ENCODE peak calls at places on chromosomes 11 and 22, in ten cellular contexts. One of them, this sample, is unnamed.

GRCh38 chr11:59918987-59919589 is 19.1 kb upstream of the OOSP1 start:
- DNase-seq in BJ: no peak
- DNase-seq in activated CD8-positive, alpha-beta memory T cell treated with anti-CD3 and anti-CD28 coated beads for 4 hours: no peak
- DNase-seq in activated CD4-positive, CD25-positive, alpha-beta regulatory T cell treated with anti-CD3 and anti-CD28 coated beads, Interleukin-2, amount 50 U/mL, for 16 hours: no peak
- DNase-seq in NCI-H446 treated with DMSO at 0.1 percent for 48 hours: no peak
- DNase-seq in pancreas: peak; percentile 21
- DNase-seq in cerebellum: no peak
- DNase-seq in dermis microvascular lymphatic vessel endothelial cell: peak; percentile 71
- DNase-seq in GM18507: no peak
- DNase-seq in HAP-1: peak; percentile 67
- DNase-seq in this sample: peak; percentile 72

GRCh38 chr22:26549902-26550497 is 37.7 kb upstream of the TFIP11 start:
- DNase-seq in BJ: no peak
- DNase-seq in activated CD8-positive, alpha-beta memory T cell treated with anti-CD3 and anti-CD28 coated beads for 4 hours: no peak
- DNase-seq in activated CD4-positive, CD25-positive, alpha-beta regulatory T cell treated with anti-CD3 and anti-CD28 coated beads, Interleukin-2, amount 50 U/mL, for 16 hours: no peak
- DNase-seq in NCI-H446 treated with DMSO at 0.1 percent for 48 hours: no peak
- DNase-seq in pancreas: no peak
- DNase-seq in cerebellum: no peak
- DNase-seq in dermis microvascular lymphatic vessel endothelial cell: no peak
- DNase-seq in GM18507: no peak
- DNase-seq in HAP-1: no peak
- DNase-seq in this sample: no peak

GRCh38 chr11:128894685-128895084 is 3.5 kb downstream of the KCNJ5 start:
- DNase-seq in BJ: no peak
- DNase-seq in activated CD8-positive, alpha-beta memory T cell treated with anti-CD3 and anti-CD28 coated beads for 4 hours: no peak
- DNase-seq in activated CD4-positive, CD25-positive, alpha-beta regulatory T cell treated with anti-CD3 and anti-CD28 coated beads, Interleukin-2, amount 50 U/mL, for 16 hours: no peak
- DNase-seq in NCI-H446 treated with DMSO at 0.1 percent for 48 hours: no peak
- DNase-seq in pancreas: peak; percentile 94
- DNase-seq in cerebellum: peak; percentile 38
- DNase-seq in dermis microvascular lymphatic vessel endothelial cell: no peak
- DNase-seq in GM18507: no peak
- DNase-seq in HAP-1: no peak
- DNase-seq in this sample: peak; percentile 25

GRCh38 chr11:47445840-47446239 is 3.1 kb downstream of the RAPSN start:
- DNase-seq in BJ: no peak
- DNase-seq in activated CD8-positive, alpha-beta memory T cell treated with anti-CD3 and anti-CD28 coated beads for 4 hours: no peak
- DNase-seq in activated CD4-positive, CD25-positive, alpha-beta regulatory T cell treated with anti-CD3 and anti-CD28 coated beads, Interleukin-2, amount 50 U/mL, for 16 hours: no peak
- DNase-seq in NCI-H446 treated with DMSO at 0.1 percent for 48 hours: no peak
- DNase-seq in pancreas: no peak
- DNase-seq in cerebellum: no peak
- DNase-seq in dermis microvascular lymphatic vessel endothelial cell: no peak
- DNase-seq in GM18507: no peak
- DNase-seq in HAP-1: no peak
- DNase-seq in this sample: no peak

GRCh38 chr11:121479355-121479754 is 26.6 kb upstream of the SORL1-AS1 start:
- DNase-seq in BJ: no peak
- DNase-seq in activated CD8-positive, alpha-beta memory T cell treated with anti-CD3 and anti-CD28 coated beads for 4 hours: no peak
- DNase-seq in activated CD4-positive, CD25-positive, alpha-beta regulatory T cell treated with anti-CD3 and anti-CD28 coated beads, Interleukin-2, amount 50 U/mL, for 16 hours: no peak
- DNase-seq in NCI-H446 treated with DMSO at 0.1 percent for 48 hours: no peak
- DNase-seq in pancreas: no peak
- DNase-seq in cerebellum: no peak
- DNase-seq in dermis microvascular lymphatic vessel endothelial cell: peak; percentile 2
- DNase-seq in GM18507: no peak
- DNase-seq in HAP-1: no peak
- DNase-seq in this sample: no peak

GRCh38 chr11:6745465-6746015 is 26.2 kb downstream of the OR2AG2 start:
- DNase-seq in BJ: no peak
- DNase-seq in activated CD8-positive, alpha-beta memory T cell treated with anti-CD3 and anti-CD28 coated beads for 4 hours: no peak
- DNase-seq in activated CD4-positive, CD25-positive, alpha-beta regulatory T cell treated with anti-CD3 and anti-CD28 coated beads, Interleukin-2, amount 50 U/mL, for 16 hours: no peak
- DNase-seq in NCI-H446 treated with DMSO at 0.1 percent for 48 hours: no peak
- DNase-seq in pancreas: no peak
- DNase-seq in cerebellum: no peak
- DNase-seq in dermis microvascular lymphatic vessel endothelial cell: no peak
- DNase-seq in GM18507: peak; percentile 17
- DNase-seq in HAP-1: no peak
- DNase-seq in this sample: peak; percentile 11

GRCh38 chr11:15406952-15407351 is 292.2 kb downstream of the INSC start:
- DNase-seq in BJ: no peak
- DNase-seq in activated CD8-positive, alpha-beta memory T cell treated with anti-CD3 and anti-CD28 coated beads for 4 hours: no peak
- DNase-seq in activated CD4-positive, CD25-positive, alpha-beta regulatory T cell treated with anti-CD3 and anti-CD28 coated beads, Interleukin-2, amount 50 U/mL, for 16 hours: no peak
- DNase-seq in NCI-H446 treated with DMSO at 0.1 percent for 48 hours: no peak
- DNase-seq in pancreas: no peak
- DNase-seq in cerebellum: no peak
- DNase-seq in dermis microvascular lymphatic vessel endothelial cell: no peak
- DNase-seq in GM18507: no peak
- DNase-seq in HAP-1: no peak
- DNase-seq in this sample: no peak

GRCh38 chr11:107567739-107568335 is 2.3 kb upstream of the ALKBH8 start:
- DNase-seq in BJ: no peak
- DNase-seq in activated CD8-positive, alpha-beta memory T cell treated with anti-CD3 and anti-CD28 coated beads for 4 hours: no peak
- DNase-seq in activated CD4-positive, CD25-positive, alpha-beta regulatory T cell treated with anti-CD3 and anti-CD28 coated beads, Interleukin-2, amount 50 U/mL, for 16 hours: no peak
- DNase-seq in NCI-H446 treated with DMSO at 0.1 percent for 48 hours: no peak
- DNase-seq in pancreas: no peak
- DNase-seq in cerebellum: no peak
- DNase-seq in dermis microvascular lymphatic vessel endothelial cell: no peak
- DNase-seq in GM18507: no peak
- DNase-seq in HAP-1: no peak
- DNase-seq in this sample: no peak

GRCh38 chr22:30824711-30825110 is 130.0 kb downstream of the OSBP2 start:
- DNase-seq in BJ: no peak
- DNase-seq in activated CD8-positive, alpha-beta memory T cell treated with anti-CD3 and anti-CD28 coated beads for 4 hours: no peak
- DNase-seq in activated CD4-positive, CD25-positive, alpha-beta regulatory T cell treated with anti-CD3 and anti-CD28 coated beads, Interleukin-2, amount 50 U/mL, for 16 hours: no peak
- DNase-seq in NCI-H446 treated with DMSO at 0.1 percent for 48 hours: no peak
- DNase-seq in pancreas: no peak
- DNase-seq in cerebellum: no peak
- DNase-seq in dermis microvascular lymphatic vessel endothelial cell: no peak
- DNase-seq in GM18507: no peak
- DNase-seq in HAP-1: no peak
- DNase-seq in this sample: no peak

GRCh38 chr11:128048121-128048520 is 539.2 kb downstream of the ETS1 start:
- DNase-seq in BJ: no peak
- DNase-seq in activated CD8-positive, alpha-beta memory T cell treated with anti-CD3 and anti-CD28 coated beads for 4 hours: no peak
- DNase-seq in activated CD4-positive, CD25-positive, alpha-beta regulatory T cell treated with anti-CD3 and anti-CD28 coated beads, Interleukin-2, amount 50 U/mL, for 16 hours: no peak
- DNase-seq in NCI-H446 treated with DMSO at 0.1 percent for 48 hours: no peak
- DNase-seq in pancreas: no peak
- DNase-seq in cerebellum: no peak
- DNase-seq in dermis microvascular lymphatic vessel endothelial cell: no peak
- DNase-seq in GM18507: no peak
- DNase-seq in HAP-1: no peak
- DNase-seq in this sample: no peak

GRCh38 chr11:3840289-3840869 is 380 bp downstream of the RHOG start:
- DNase-seq in BJ: no peak
- DNase-seq in activated CD8-positive, alpha-beta memory T cell treated with anti-CD3 and anti-CD28 coated beads for 4 hours: no peak
- DNase-seq in activated CD4-positive, CD25-positive, alpha-beta regulatory T cell treated with anti-CD3 and anti-CD28 coated beads, Interleukin-2, amount 50 U/mL, for 16 hours: no peak
- DNase-seq in NCI-H446 treated with DMSO at 0.1 percent for 48 hours: no peak
- DNase-seq in pancreas: peak; percentile 26
- DNase-seq in cerebellum: no peak
- DNase-seq in dermis microvascular lymphatic vessel endothelial cell: no peak
- DNase-seq in GM18507: no peak
- DNase-seq in HAP-1: peak; percentile 36
- DNase-seq in this sample: peak; percentile 60

GRCh38 chr22:41524809-41525449 is 19.3 kb downstream of the POLR3H start:
- DNase-seq in BJ: no peak
- DNase-seq in activated CD8-positive, alpha-beta memory T cell treated with anti-CD3 and anti-CD28 coated beads for 4 hours: peak; percentile 51
- DNase-seq in activated CD4-positive, CD25-positive, alpha-beta regulatory T cell treated with anti-CD3 and anti-CD28 coated beads, Interleukin-2, amount 50 U/mL, for 16 hours: peak; percentile 34
- DNase-seq in NCI-H446 treated with DMSO at 0.1 percent for 48 hours: no peak
- DNase-seq in pancreas: no peak
- DNase-seq in cerebellum: no peak
- DNase-seq in dermis microvascular lymphatic vessel endothelial cell: no peak
- DNase-seq in GM18507: no peak
- DNase-seq in HAP-1: no peak
- DNase-seq in this sample: no peak

GRCh38 chr11:726278-726915 is 20.4 kb downstream of the EPS8L2 start:
- DNase-seq in BJ: no peak
- DNase-seq in activated CD8-positive, alpha-beta memory T cell treated with anti-CD3 and anti-CD28 coated beads for 4 hours: no peak
- DNase-seq in activated CD4-positive, CD25-positive, alpha-beta regulatory T cell treated with anti-CD3 and anti-CD28 coated beads, Interleukin-2, amount 50 U/mL, for 16 hours: no peak
- DNase-seq in NCI-H446 treated with DMSO at 0.1 percent for 48 hours: no peak
- DNase-seq in pancreas: peak; percentile 81
- DNase-seq in cerebellum: no peak
- DNase-seq in dermis microvascular lymphatic vessel endothelial cell: peak; percentile 58
- DNase-seq in GM18507: no peak
- DNase-seq in HAP-1: peak; percentile 69
- DNase-seq in this sample: no peak

GRCh38 chr11:70769106-70769505 is 370.8 kb downstream of the CTTN start:
- DNase-seq in BJ: no peak
- DNase-seq in activated CD8-positive, alpha-beta memory T cell treated with anti-CD3 and anti-CD28 coated beads for 4 hours: no peak
- DNase-seq in activated CD4-positive, CD25-positive, alpha-beta regulatory T cell treated with anti-CD3 and anti-CD28 coated beads, Interleukin-2, amount 50 U/mL, for 16 hours: no peak
- DNase-seq in NCI-H446 treated with DMSO at 0.1 percent for 48 hours: no peak
- DNase-seq in pancreas: no peak
- DNase-seq in cerebellum: peak; percentile 76
- DNase-seq in dermis microvascular lymphatic vessel endothelial cell: no peak
- DNase-seq in GM18507: no peak
- DNase-seq in HAP-1: no peak
- DNase-seq in this sample: no peak

GRCh38 chr22:41682033-41682807 is 6.4 kb downstream of the SNU13 start:
- DNase-seq in BJ: no peak
- DNase-seq in activated CD8-positive, alpha-beta memory T cell treated with anti-CD3 and anti-CD28 coated beads for 4 hours: peak; percentile 70
- DNase-seq in activated CD4-positive, CD25-positive, alpha-beta regulatory T cell treated with anti-CD3 and anti-CD28 coated beads, Interleukin-2, amount 50 U/mL, for 16 hours: peak; percentile 78
- DNase-seq in NCI-H446 treated with DMSO at 0.1 percent for 48 hours: peak; percentile 39
- DNase-seq in pancreas: peak; percentile 80
- DNase-seq in cerebellum: peak; percentile 94
- DNase-seq in dermis microvascular lymphatic vessel endothelial cell: peak; percentile 89
- DNase-seq in GM18507: peak; percentile 67
- DNase-seq in HAP-1: no peak
- DNase-seq in this sample: peak; percentile 90

GRCh38 chr11:6655020-6655789 is 404 bp downstream of the DCHS1 start:
- DNase-seq in BJ: no peak
- DNase-seq in activated CD8-positive, alpha-beta memory T cell treated with anti-CD3 and anti-CD28 coated beads for 4 hours: no peak
- DNase-seq in activated CD4-positive, CD25-positive, alpha-beta regulatory T cell treated with anti-CD3 and anti-CD28 coated beads, Interleukin-2, amount 50 U/mL, for 16 hours: no peak
- DNase-seq in NCI-H446 treated with DMSO at 0.1 percent for 48 hours: no peak
- DNase-seq in pancreas: no peak
- DNase-seq in cerebellum: no peak
- DNase-seq in dermis microvascular lymphatic vessel endothelial cell: peak; percentile 50
- DNase-seq in GM18507: no peak
- DNase-seq in HAP-1: peak; percentile 17
- DNase-seq in this sample: peak; percentile 33

GRCh38 chr11:1765871-1766718 is 2.4 kb upstream of the CTSD start:
- DNase-seq in BJ: no peak
- DNase-seq in activated CD8-positive, alpha-beta memory T cell treated with anti-CD3 and anti-CD28 coated beads for 4 hours: no peak
- DNase-seq in activated CD4-positive, CD25-positive, alpha-beta regulatory T cell treated with anti-CD3 and anti-CD28 coated beads, Interleukin-2, amount 50 U/mL, for 16 hours: no peak
- DNase-seq in NCI-H446 treated with DMSO at 0.1 percent for 48 hours: no peak
- DNase-seq in pancreas: peak; percentile 16
- DNase-seq in cerebellum: no peak
- DNase-seq in dermis microvascular lymphatic vessel endothelial cell: no peak
- DNase-seq in GM18507: no peak
- DNase-seq in HAP-1: no peak
- DNase-seq in this sample: no peak

GRCh38 chr11:83819936-83820549 is 533.9 kb upstream of the CCDC90B start:
- DNase-seq in BJ: peak; percentile 18
- DNase-seq in activated CD8-positive, alpha-beta memory T cell treated with anti-CD3 and anti-CD28 coated beads for 4 hours: no peak
- DNase-seq in activated CD4-positive, CD25-positive, alpha-beta regulatory T cell treated with anti-CD3 and anti-CD28 coated beads, Interleukin-2, amount 50 U/mL, for 16 hours: no peak
- DNase-seq in NCI-H446 treated with DMSO at 0.1 percent for 48 hours: peak; percentile 48
- DNase-seq in pancreas: peak; percentile 29
- DNase-seq in cerebellum: peak; percentile 63
- DNase-seq in dermis microvascular lymphatic vessel endothelial cell: peak; percentile 71
- DNase-seq in GM18507: no peak
- DNase-seq in HAP-1: peak; percentile 9
- DNase-seq in this sample: peak; percentile 65

GRCh38 chr11:62024975-62025374 is 57.5 kb upstream of the FTH1 start:
- DNase-seq in BJ: no peak
- DNase-seq in activated CD8-positive, alpha-beta memory T cell treated with anti-CD3 and anti-CD28 coated beads for 4 hours: no peak
- DNase-seq in activated CD4-positive, CD25-positive, alpha-beta regulatory T cell treated with anti-CD3 and anti-CD28 coated beads, Interleukin-2, amount 50 U/mL, for 16 hours: no peak
- DNase-seq in NCI-H446 treated with DMSO at 0.1 percent for 48 hours: no peak
- DNase-seq in pancreas: no peak
- DNase-seq in cerebellum: no peak
- DNase-seq in dermis microvascular lymphatic vessel endothelial cell: peak; percentile 62
- DNase-seq in GM18507: no peak
- DNase-seq in HAP-1: no peak
- DNase-seq in this sample: no peak